ENCODE peak calls at places on chromosomes 16 and 17, in eight cellular contexts. J is pancreas, Z is NCI-H510A, O is GM13976, K is HEK293T, D is HFFc6, R is suprapubic skin, G is amniotic epithelial cell. S is an unnamed sample.

GRCh38 chr16:73949574-73950348 is 346.9 kb upstream of the PSMD7 start:
- DNase-seq in Z (no peak), G (peak), K (no peak), D (peak), O (no peak), J (no peak), R (no peak), S (no peak)

GRCh38 chr17:82402865-82403264 is 15.3 kb upstream of the HEXD start:
- DNase-seq in D (no peak), O (peak), J (no peak), G (no peak), K (no peak), R (no peak), Z (no peak), S (no peak)

GRCh38 chr16:81836279-81837054 is 57.4 kb downstream of the PLCG2 start:
- DNase-seq in G (no peak), O (peak), R (no peak), D (no peak), Z (no peak), J (no peak), K (no peak), S (peak)

GRCh38 chr16:64391009-64391663 is 730.7 kb downstream of the CDH11 start:
- DNase-seq in K (no peak), D (peak), G (peak), J (no peak), Z (no peak), R (no peak), O (no peak), S (no peak)

GRCh38 chr17:32909787-32910369 is 18.1 kb upstream of the TMEM98 start:
- DNase-seq in J (peak), O (peak), Z (peak), G (peak), D (peak), K (peak), R (peak), S (peak)

GRCh38 chr16:48441863-48442279 is 56.7 kb upstream of the SIAH1 start:
- DNase-seq in Z (peak), O (no peak), J (no peak), G (no peak), R (no peak), K (no peak), D (no peak), S (no peak)

GRCh38 chr17:81044764-81045589 is 10.0 kb downstream of the BAIAP2 start:
- DNase-seq in O (no peak), K (no peak), R (peak), D (peak), J (peak), Z (peak), G (no peak), S (no peak)

GRCh38 chr17:57708401-57708800 is 36.7 kb downstream of the CCDC182 start:
- DNase-seq in O (no peak), G (no peak), K (peak), R (no peak), J (no peak), Z (no peak), D (no peak), S (no peak)

GRCh38 chr16:3599922-3600321 is 11.5 kb downstream of the SLX4 start:
- DNase-seq in K (no peak), G (no peak), J (no peak), R (no peak), D (no peak), O (no peak), Z (no peak), S (no peak)

GRCh38 chr17:4862720-4863119 is 29.6 kb downstream of the MINK1 start:
- DNase-seq in Z (no peak), R (no peak), D (no peak), J (no peak), G (no peak), O (no peak), K (no peak), S (no peak)

GRCh38 chr16:89200124-89200849 is at the start of gene SLC22A31:
- DNase-seq in O (no peak), J (peak), G (no peak), R (peak), Z (no peak), D (no peak), K (no peak), S (no peak)

GRCh38 chr17:78211032-78211431 is 3.0 kb upstream of the BIRC5 start:
- DNase-seq in G (no peak), O (no peak), J (no peak), R (no peak), K (no peak), Z (no peak), D (no peak), S (no peak)